ENCODE peak calls at places on chromosomes 4 and X, in seven cellular contexts. U is heart right ventricle, R is fibroblast of lung, I is HCT116, Z is astrocyte of the spinal cord, Q is A673, X is hepatocyte. D is an unnamed sample.

GRCh38 chrX:153830632-153831434 is 489 bp upstream of the PDZD4 start:
- DNase-seq in U (no peak), R (no peak), I (no peak), Z (no peak), Q (no peak), X (no peak), D (no peak)

GRCh38 chr4:18815779-18816173 is 794.2 kb upstream of the LCORL start:
- DNase-seq in U (no peak), R (no peak), I (no peak), Z (no peak), Q (peak), X (no peak), D (no peak)

GRCh38 chr4:73308286-73308685 is 49.7 kb upstream of the ANKRD17 start:
- DNase-seq in U (no peak), R (peak), I (no peak), Z (peak), Q (no peak), X (peak), D (no peak)

GRCh38 chr4:27079056-27079455 is 218.4 kb downstream of the STIM2 start:
- DNase-seq in U (no peak), R (no peak), I (no peak), Z (no peak), Q (no peak), X (no peak), D (no peak)

GRCh38 chr4:83281326-83281725 is 3.3 kb downstream of the COQ2 start:
- DNase-seq in U (no peak), R (no peak), I (no peak), Z (no peak), Q (no peak), X (no peak), D (no peak)

GRCh38 chr4:168162604-168163003 is 70.3 kb downstream of the ANXA10 start:
- DNase-seq in U (no peak), R (no peak), I (no peak), Z (peak), Q (no peak), X (peak), D (no peak)

GRCh38 chrX:12210196-12210815 is 72.0 kb downstream of the FRMPD4 start:
- DNase-seq in U (no peak), R (peak), I (no peak), Z (peak), Q (no peak), X (no peak), D (no peak)

GRCh38 chr4:67704843-67705242 is 3.9 kb upstream of the UBA6 start:
- DNase-seq in U (no peak), R (no peak), I (no peak), Z (no peak), Q (no peak), X (no peak), D (no peak)

GRCh38 chr4:30979402-30979801 is 259.2 kb downstream of the PCDH7 start:
- DNase-seq in U (no peak), R (no peak), I (no peak), Z (no peak), Q (no peak), X (no peak), D (no peak)

GRCh38 chrX:16807976-16808542 is 21.8 kb downstream of the TXLNG start:
- DNase-seq in U (no peak), R (peak), I (no peak), Z (peak), Q (no peak), X (peak), D (no peak)

GRCh38 chr4:45131020-45131419 is 404.7 kb upstream of the GNPDA2 start:
- DNase-seq in U (no peak), R (no peak), I (no peak), Z (no peak), Q (no peak), X (no peak), D (no peak)

GRCh38 chr4:532588-533317 is 33.7 kb downstream of the PIGG start:
- DNase-seq in U (no peak), R (no peak), I (no peak), Z (no peak), Q (no peak), X (no peak), D (no peak)

GRCh38 chr4:113248320-113248719 is 198.9 kb downstream of the ANK2 start:
- DNase-seq in U (no peak), R (no peak), I (peak), Z (no peak), Q (peak), X (no peak), D (no peak)

GRCh38 chrX:120791013-120791643 is 84.5 kb downstream of the CT47B1 start:
- DNase-seq in U (peak), R (peak), I (peak), Z (peak), Q (peak), X (peak), D (no peak)

GRCh38 chr4:99351487-99351886 is 1.1 kb downstream of the ADH1C start:
- DNase-seq in U (no peak), R (no peak), I (no peak), Z (no peak), Q (no peak), X (no peak), D (no peak)

GRCh38 chr4:40247350-40247749 is 50.5 kb downstream of the RHOH start:
- DNase-seq in U (no peak), R (no peak), I (no peak), Z (no peak), Q (no peak), X (no peak), D (no peak)

GRCh38 chrX:140292961-140293360 is 211.9 kb downstream of the SOX3 start:
- DNase-seq in U (no peak), R (no peak), I (no peak), Z (no peak), Q (no peak), X (no peak), D (no peak)

GRCh38 chr4:101706535-101707057 is 83.9 kb upstream of the BANK1 start:
- DNase-seq in U (no peak), R (no peak), I (no peak), Z (no peak), Q (no peak), X (no peak), D (no peak)

GRCh38 chr4:154743683-154744340 is at the start of gene LRAT:
- DNase-seq in U (peak), R (no peak), I (peak), Z (peak), Q (peak), X (peak), D (no peak)
- H3K4me3 ChIP-seq in U (peak), R (peak), I (peak), Z (peak), Q (peak), X (peak), D (peak)

DNA sequence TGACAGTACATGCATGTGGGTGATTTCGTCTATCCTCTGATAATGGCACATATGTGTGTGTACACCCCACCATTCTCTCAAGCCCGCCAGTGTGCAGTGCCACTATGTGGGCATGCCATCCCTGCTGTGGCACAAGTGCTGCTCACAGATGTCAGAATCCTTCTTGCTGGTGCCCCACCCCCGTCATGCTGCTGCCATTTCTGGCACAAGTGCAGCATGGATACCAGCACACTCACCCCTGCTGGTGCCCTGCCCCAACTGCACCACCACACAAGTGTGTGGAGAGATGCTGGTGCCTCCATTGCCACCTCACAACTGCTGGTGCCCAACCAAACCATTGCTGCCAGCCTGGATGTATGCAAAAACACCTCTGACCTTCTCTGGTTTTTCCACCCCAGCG is 1133.8 kb downstream of the TECRL start:
- DNase-seq in U (no peak), R (no peak), I (no peak), Z (no peak), Q (no peak), X (no peak), D (no peak)
- TF ChIP-seq CTCF in U (no peak), R (no peak), I (no peak), Z (no peak), Q (no peak), X (no peak), D (no peak)

GRCh38 chr4:142817442-142817841 is 28.7 kb downstream of the INPP4B start:
- DNase-seq in U (no peak), R (peak), I (peak), Z (peak), Q (peak), X (no peak), D (peak)
- H3K4me3 ChIP-seq in U (no peak), R (no peak), I (peak), Z (no peak), Q (no peak), X (no peak), D (no peak)

GRCh38 chr4:98148856-98149255 is 5.6 kb upstream of the STPG2 start:
- DNase-seq in U (no peak), R (no peak), I (no peak), Z (no peak), Q (peak), X (no peak), D (no peak)

GRCh38 chr4:98143001-98143899 is at the start of gene STPG2:
- DNase-seq in U (peak), R (peak), I (peak), Z (peak), Q (peak), X (peak), D (peak)
- TF ChIP-seq CTCF in U (peak), R (peak), I (peak), Z (peak), Q (peak), X (peak), D (peak)

GRCh38 chr4:184448828-184449227 is 25.5 kb downstream of the IRF2 start:
- DNase-seq in U (no peak), R (peak), I (no peak), Z (peak), Q (peak), X (no peak), D (no peak)
- H3K4me3 ChIP-seq in U (peak), R (peak), I (no peak), Z (peak), Q (peak), X (no peak), D (no peak)

GRCh38 chr4:86657910-86658309 is 63.8 kb downstream of the PTPN13 start:
- DNase-seq in U (no peak), R (no peak), I (no peak), Z (no peak), Q (no peak), X (no peak), D (no peak)

GRCh38 chr4:86652332-86652932 is 58.3 kb downstream of the PTPN13 start:
- DNase-seq in U (no peak), R (no peak), I (no peak), Z (no peak), Q (no peak), X (no peak), D (no peak)

GRCh38 chr4:86657382-86657781 is 63.3 kb downstream of the PTPN13 start:
- DNase-seq in U (no peak), R (no peak), I (no peak), Z (no peak), Q (no peak), X (no peak), D (no peak)

DNA sequence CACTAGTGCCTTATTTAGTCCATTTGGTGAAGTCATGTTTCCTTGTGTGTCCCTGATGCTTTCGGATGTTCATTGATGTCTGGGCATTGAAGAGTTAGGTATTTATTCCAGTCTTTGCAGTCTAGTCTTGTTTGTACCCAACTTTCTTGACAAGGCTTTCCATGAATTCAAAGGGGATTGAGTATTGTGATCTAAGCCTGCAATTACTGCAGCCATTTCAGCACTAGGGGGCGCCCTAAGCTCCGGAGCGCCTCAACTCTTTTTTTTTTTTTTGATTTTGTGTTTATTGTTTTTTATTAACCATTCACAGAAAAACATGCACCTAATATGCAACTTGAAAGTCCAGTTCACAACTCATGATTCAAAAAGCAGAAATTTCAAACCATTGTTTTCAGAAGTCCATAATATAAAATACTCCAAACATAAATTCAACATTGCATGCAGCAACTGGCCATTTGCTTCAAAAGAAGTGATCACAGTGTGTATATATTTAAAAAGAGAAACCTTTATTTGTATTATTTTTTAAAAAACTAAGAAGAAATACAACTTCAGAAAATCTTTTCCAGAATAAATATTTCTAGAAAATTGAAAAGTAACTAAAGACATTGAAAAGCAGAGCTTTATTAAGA is 59.2 kb downstream of the PTPN13 start:
- DNase-seq in U (no peak), R (no peak), I (peak), Z (no peak), Q (no peak), X (no peak), D (no peak)
- TF ChIP-seq CTCF in U (no peak), R (peak), I (peak), Z (peak), Q (peak), X (no peak), D (no peak)